ENCODE peak calls at places on chromosome 1, in four cellular contexts. K, G, H and L are unnamed samples.

GRCh38 chr1:50880373-50880772 is 79.7 kb downstream of the FAF1 start:
- DNase-seq in H (no peak), G (no peak), K (no peak), L (no peak)

GRCh38 chr1:224922404-224923164 is 6.9 kb upstream of the DNAH14 start:
- DNase-seq in H (peak), G (no peak), K (no peak), L (no peak)

GRCh38 chr1:85030536-85030935 is 17.8 kb downstream of the MCOLN3 start:
- DNase-seq in G (no peak), H (no peak), K (no peak), L (no peak)

GRCh38 chr1:12010751-12011570 is 8.3 kb upstream of the MIIP start:
- DNase-seq in H (no peak), G (no peak), K (no peak), L (no peak)

GRCh38 chr1:229436178-229436577 is 2.3 kb upstream of the ACTA1 start:
- DNase-seq in G (no peak), H (no peak), K (no peak), L (no peak)

GRCh38 chr1:102776074-102776473 is 332.2 kb downstream of the COL11A1 start:
- DNase-seq in H (no peak), G (no peak), K (no peak), L (no peak)

GRCh38 chr1:203351037-203351625 is at the start of gene FMOD:
- DNase-seq in H (peak), G (no peak), K (no peak), L (no peak)

GRCh38 chr1:224118688-224119087 is 4.8 kb downstream of the FBXO28 start:
- DNase-seq in H (no peak), K (no peak), G (no peak), L (no peak)

GRCh38 chr1:243850013-243850367 is at the start of gene AKT3:
- DNase-seq in K (no peak), G (no peak), H (no peak), L (no peak)

GRCh38 chr1:184056921-184057496 is 5.5 kb downstream of the TSEN15 start:
- DNase-seq in H (peak), G (no peak), K (no peak), L (peak)

GRCh38 chr1:53411541-53412152 is 47.6 kb upstream of the DMRTB1 start:
- DNase-seq in G (no peak), K (no peak), H (peak), L (no peak)

GRCh38 chr1:37656881-37657280 is 22.2 kb upstream of the RSPO1 start:
- DNase-seq in H (no peak), G (no peak), K (no peak), L (no peak)

GRCh38 chr1:117060441-117061317 is 553 bp downstream of the TTF2 start:
- DNase-seq in G (no peak), H (peak), K (no peak), L (no peak)

GRCh38 chr1:224067621-224068457 is 46.1 kb upstream of the FBXO28 start:
- DNase-seq in K (no peak), G (no peak), H (peak), L (no peak)

GRCh38 chr1:92795166-92795565 is 10.3 kb upstream of the EVI5 start:
- DNase-seq in G (no peak), H (peak), K (no peak), L (no peak)

GRCh38 chr1:190679032-190679431 is 201.4 kb upstream of the BRINP3 start:
- DNase-seq in K (no peak), H (peak), G (no peak), L (no peak)

GRCh38 chr1:226964068-226964425 is 24.0 kb downstream of the COQ8A start:
- DNase-seq in H (no peak), G (peak), K (no peak), L (no peak)

GRCh38 chr1:206655471-206655882 is 20.1 kb downstream of the DYRK3 start:
- DNase-seq in K (no peak), H (no peak), G (peak), L (no peak)

GRCh38 chr1:6700853-6701436 is 671 bp downstream of the DNAJC11 start:
- DNase-seq in G (no peak), K (no peak), H (no peak), L (no peak)

GRCh38 chr1:225450491-225451191 is 22.8 kb upstream of the LBR start:
- DNase-seq in H (no peak), K (peak), G (no peak), L (no peak)

GRCh38 chr1:47231314-47232186 is 475 bp downstream of the TAL1 start:
- DNase-seq in G (no peak), K (no peak), H (peak), L (no peak)

GRCh38 chr1:58909162-58909560 is 125.3 kb upstream of the JUN start:
- DNase-seq in K (no peak), G (no peak), H (peak), L (peak)